ENCODE peak calls at places on chromosomes 7 and 10, in six cellular contexts. O is AG04450, Y is hepatocyte, U is mammary epithelial cell, K is PC-9, Q is heart left ventricle. P is an unnamed sample.

GRCh38 chr10:98391065-98391464 is 23.9 kb downstream of the PYROXD2 start:
- DNase-seq in Q (no peak), O (no peak), U (no peak), K (no peak), Y (no peak), P (no peak)

GRCh38 chr10:65396997-65397396 is 1528.8 kb upstream of the LRRTM3 start:
- DNase-seq in Y (no peak), O (no peak), K (no peak), U (no peak), Q (no peak), P (no peak)

GRCh38 chr10:131735577-131735976 is 165.2 kb upstream of the PPP2R2D start:
- DNase-seq in U (no peak), O (no peak), Y (no peak), K (no peak), Q (no peak), P (no peak)

GRCh38 chr10:8245131-8246117 is 190.9 kb downstream of the GATA3 start:
- DNase-seq in U (no peak), Q (no peak), K (no peak), Y (no peak), O (no peak), P (no peak)

GRCh38 chr10:61943699-61944444 is 42.4 kb downstream of the ARID5B start:
- DNase-seq in U (peak), O (no peak), Q (no peak), Y (no peak), K (peak), P (no peak)

GRCh38 chr10:107790271-107790670 is 625.8 kb upstream of the SORCS1 start:
- DNase-seq in K (no peak), Y (no peak), Q (no peak), O (no peak), U (no peak), P (no peak)

GRCh38 chr7:42945821-42946615 is 13.8 kb downstream of the MRPL32 start:
- DNase-seq in Q (no peak), Y (no peak), U (no peak), O (no peak), K (no peak), P (no peak)

GRCh38 chr10:132270721-132271457 is 36.9 kb downstream of the STK32C start:
- DNase-seq in K (no peak), O (no peak), Q (no peak), U (no peak), Y (no peak), P (no peak)

GRCh38 chr10:132578287-132578951 is 40.8 kb downstream of the INPP5A start:
- DNase-seq in U (no peak), Y (no peak), O (no peak), K (no peak), Q (no peak), P (no peak)

GRCh38 chr7:116145245-116145852 is 65.0 kb upstream of the TES start:
- DNase-seq in Y (no peak), O (no peak), U (no peak), Q (no peak), K (no peak), P (no peak)

GRCh38 chr7:129615018-129615417 is 3.5 kb downstream of the NRF1 start:
- DNase-seq in U (peak), K (no peak), O (no peak), Y (no peak), Q (no peak), P (no peak)

GRCh38 chr10:50347394-50347802 is 96.1 kb upstream of the ASAH2 start:
- DNase-seq in U (no peak), Y (no peak), Q (no peak), K (no peak), O (no peak), P (no peak)

GRCh38 chr10:78703581-78703980 is 365.2 kb upstream of the ZMIZ1 start:
- DNase-seq in Y (no peak), Q (no peak), O (no peak), U (no peak), K (no peak), P (no peak)

GRCh38 chr7:100483728-100484635 is at the start of gene NYAP1:
- DNase-seq in Q (peak), Y (peak), O (no peak), K (peak), U (no peak), P (no peak)

GRCh38 chr7:31077484-31078362 is 25.6 kb downstream of the ADCYAP1R1 start:
- DNase-seq in Q (no peak), U (no peak), O (no peak), Y (no peak), K (no peak), P (no peak)

GRCh38 chr7:14125998-14126397 is 136.5 kb upstream of the ETV1 start:
- DNase-seq in Q (no peak), K (no peak), Y (no peak), O (no peak), U (no peak), P (no peak)

DNA sequence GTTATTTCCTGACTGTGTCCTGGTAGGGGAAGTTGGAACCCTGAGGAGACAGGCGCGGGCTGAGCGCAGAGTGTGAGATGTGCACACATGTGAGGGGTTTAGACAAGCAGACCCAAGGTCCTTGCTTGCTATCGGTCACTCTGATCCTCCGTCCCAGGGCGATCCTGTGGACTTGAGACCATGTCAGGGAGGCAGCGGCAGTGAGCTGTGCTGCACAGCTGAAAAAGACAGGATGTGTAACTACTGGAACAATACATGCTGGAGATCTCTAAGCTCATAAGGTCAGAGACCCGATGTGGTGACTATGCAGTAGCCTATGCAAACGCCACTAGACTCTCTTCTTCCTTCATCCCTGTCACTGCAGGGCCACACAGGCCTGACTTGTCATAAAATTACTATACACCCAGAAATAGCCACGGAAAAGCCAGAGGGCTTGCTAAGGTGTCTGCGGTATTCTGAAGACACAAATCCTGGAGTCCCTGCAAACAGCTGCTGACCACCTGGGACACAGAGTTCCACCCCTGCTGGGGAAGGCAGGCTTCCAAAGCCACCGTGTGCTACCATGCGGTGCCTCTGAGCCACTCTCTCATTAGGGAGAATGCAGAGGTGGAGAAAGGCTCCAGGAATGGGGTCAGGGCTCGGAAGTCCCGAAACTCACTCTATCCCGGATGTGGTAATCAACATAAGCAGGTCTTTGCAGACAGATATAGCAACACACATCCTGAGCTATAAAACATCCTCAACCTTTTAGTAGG is 91.1 kb upstream of the DDC start:
- DNase-seq in O (no peak), K (no peak), Y (no peak), Q (no peak), U (no peak), P (no peak)
- H3K27ac ChIP-seq in O (no peak), K (no peak), Y (no peak), Q (no peak), U (no peak), P (no peak)

GRCh38 chr7:24716480-24717246 is 40.6 kb downstream of the GSDME start:
- DNase-seq in Q (no peak), O (no peak), U (no peak), Y (no peak), K (no peak), P (no peak)

GRCh38 chr7:24715171-24715570 is 42.1 kb downstream of the GSDME start:
- DNase-seq in K (no peak), Y (no peak), O (no peak), Q (no peak), U (no peak), P (no peak)

GRCh38 chr7:24717247-24717622 is 40.0 kb downstream of the GSDME start:
- DNase-seq in Q (no peak), O (no peak), K (no peak), Y (no peak), U (no peak), P (no peak)

GRCh38 chr7:24714676-24715010 is 42.6 kb downstream of the GSDME start:
- DNase-seq in O (no peak), Q (no peak), Y (no peak), U (no peak), K (no peak), P (no peak)

DNA sequence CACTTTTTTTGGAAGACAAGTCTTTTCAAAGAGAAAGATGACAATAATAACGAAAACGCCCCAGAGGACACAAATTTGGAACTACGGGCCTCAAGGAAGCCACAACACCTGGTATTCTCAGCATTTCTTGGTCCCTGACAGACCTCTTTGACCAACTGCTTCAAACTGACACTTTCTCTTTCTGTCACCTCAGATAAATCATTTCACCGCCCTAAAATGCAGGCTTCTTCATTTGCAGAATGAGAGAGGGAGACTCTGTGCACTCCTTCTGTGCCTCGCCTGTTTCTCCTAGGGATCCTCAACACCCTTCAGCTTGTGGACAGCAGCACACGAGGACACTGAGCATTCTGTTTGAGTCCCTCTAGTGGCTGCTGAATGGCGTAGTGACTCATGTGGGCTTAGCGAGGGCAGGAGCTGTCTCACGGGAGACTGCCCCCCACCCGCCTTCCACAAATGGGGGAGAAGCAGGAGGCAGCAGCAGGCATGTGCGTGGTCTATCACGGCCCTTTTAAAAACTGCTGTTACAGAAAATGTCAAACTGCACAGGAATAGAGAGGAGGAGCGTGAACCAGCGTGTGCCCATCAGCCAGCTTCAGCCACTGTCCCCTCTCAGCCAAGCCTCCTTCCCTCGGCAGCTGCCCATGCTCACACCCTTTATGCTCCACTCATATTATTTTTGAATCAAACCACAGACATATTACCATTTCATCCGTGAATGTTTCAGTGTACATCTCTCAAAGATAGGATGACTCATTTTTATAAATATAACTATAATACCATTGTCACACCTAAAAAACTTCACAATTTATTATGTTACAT is 41.4 kb downstream of the GSDME start:
- DNase-seq in K (no peak), U (no peak), Y (peak), Q (no peak), O (no peak), P (no peak)
- H3K27ac ChIP-seq in K (no peak), U (no peak), Y (no peak), Q (no peak), O (peak), P (no peak)

DNA sequence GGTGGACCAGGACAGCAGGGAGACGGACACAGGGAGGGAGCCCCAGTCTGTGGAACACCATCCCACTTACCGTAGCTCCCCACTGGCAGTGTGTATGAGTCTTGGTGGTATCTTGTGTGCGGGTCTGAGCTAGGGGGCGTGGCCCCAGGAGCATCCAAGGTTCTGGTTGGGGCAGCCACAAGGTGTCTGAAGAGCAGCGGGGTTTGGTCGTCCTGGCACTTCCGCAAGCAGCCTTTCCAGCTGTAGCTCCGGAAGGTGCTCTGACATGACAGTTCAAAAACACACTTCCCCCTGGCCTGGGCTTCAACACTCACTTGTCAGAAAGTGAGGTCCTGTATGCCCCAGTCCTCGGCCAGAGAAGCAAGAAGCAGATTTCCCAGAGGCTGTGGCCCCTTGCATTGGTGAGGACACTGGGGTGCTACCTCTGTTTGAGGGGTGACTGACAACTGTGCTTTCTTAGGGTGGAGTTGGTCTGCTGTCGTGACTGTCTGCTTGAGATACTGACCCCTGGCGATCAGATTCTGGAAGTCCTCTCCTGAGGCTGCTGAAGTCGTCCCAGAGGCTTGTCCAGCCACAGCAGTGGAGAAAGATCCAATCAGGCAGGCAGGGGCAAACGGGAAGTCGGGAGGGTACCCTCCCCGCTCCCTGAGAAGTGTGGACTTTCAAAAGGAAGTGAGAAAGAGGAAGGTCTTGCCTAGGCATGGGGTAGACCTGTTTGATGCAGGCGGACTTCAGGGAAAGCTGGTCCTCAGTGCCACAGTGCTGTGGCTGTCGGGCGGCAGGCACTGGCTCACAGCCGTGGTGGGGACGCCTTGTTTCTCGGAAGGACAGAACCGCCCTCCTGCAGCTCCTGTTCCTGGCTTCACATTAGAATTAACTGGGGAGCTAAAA is 51.4 kb upstream of the PFKFB3 start:
- DNase-seq in Q (peak), U (no peak), O (no peak), K (no peak), Y (peak), P (no peak)
- H3K27ac ChIP-seq in Q (peak), U (no peak), O (peak), K (no peak), Y (no peak), P (no peak)

GRCh38 chr7:23426876-23427275 is 43.4 kb downstream of the IGF2BP3 start:
- DNase-seq in Y (no peak), Q (no peak), O (no peak), U (no peak), K (no peak), P (no peak)

GRCh38 chr7:23430902-23431259 is 39.4 kb downstream of the IGF2BP3 start:
- DNase-seq in Q (no peak), O (no peak), U (no peak), K (no peak), Y (no peak), P (no peak)

GRCh38 chr7:23434147-23434676 is 36.1 kb downstream of the IGF2BP3 start:
- DNase-seq in O (no peak), K (no peak), U (no peak), Q (no peak), Y (no peak), P (no peak)

GRCh38 chr7:23431596-23432284 is 38.6 kb downstream of the IGF2BP3 start:
- DNase-seq in U (no peak), O (no peak), Q (no peak), Y (no peak), K (no peak), P (no peak)
- H3K27ac ChIP-seq in U (peak), O (peak), Q (no peak), Y (peak), K (peak), P (peak)

DNA sequence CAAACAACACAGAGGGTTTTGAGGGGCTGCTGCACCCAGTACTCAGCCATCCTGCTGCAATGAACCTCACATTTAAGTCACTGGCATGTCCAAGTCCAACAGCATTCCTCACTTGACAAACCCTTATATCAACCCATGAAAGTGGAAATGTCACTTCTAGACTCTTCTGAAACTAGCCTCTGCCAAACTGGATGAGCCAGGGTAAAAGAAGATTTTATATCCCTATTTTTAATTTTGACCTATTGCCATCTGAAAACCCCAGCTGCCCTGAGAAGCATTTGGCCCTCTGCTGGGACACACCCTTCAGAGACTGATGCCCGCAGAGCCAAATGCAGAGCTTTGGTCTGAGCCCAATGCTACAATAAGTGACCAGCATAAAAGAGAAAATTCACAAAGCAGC is 201.1 kb downstream of the ANK3 start:
- DNase-seq in Y (no peak), O (no peak), K (no peak), U (no peak), Q (no peak), P (no peak)
- H3K27ac ChIP-seq in Y (no peak), O (no peak), K (no peak), U (no peak), Q (peak), P (no peak)

GRCh38 chr7:95501261-95501816 is 15.6 kb downstream of the ASB4 start:
- DNase-seq in Q (no peak), O (no peak), K (no peak), U (no peak), Y (no peak), P (no peak)
- H3K27ac ChIP-seq in Q (no peak), O (no peak), K (no peak), U (no peak), Y (no peak), P (no peak)

P was measured in keratinocyte.